ENCODE peak calls at places on chromosome X, in six cellular contexts. V, W, Z, I, E and R are unnamed samples.

GRCh38 chrX:43676960-43677582 is 21.0 kb downstream of the MAOA start:
- DNase-seq in Z (no peak), V (peak), I (no peak), W (no peak), E (no peak), R (no peak)

GRCh38 chrX:154350429-154351182 is 23.8 kb downstream of the FLNA start:
- DNase-seq in V (no peak), E (no peak), I (no peak), W (no peak), Z (no peak), R (no peak)

GRCh38 chrX:136204571-136204970 is 46.6 kb downstream of the MAP7D3 start:
- DNase-seq in I (no peak), V (peak), Z (peak), E (peak), W (no peak), R (no peak)

GRCh38 chrX:70433848-70434351 is 10.7 kb upstream of the DLG3 start:
- DNase-seq in V (peak), I (peak), W (peak), E (peak), Z (no peak), R (peak)

GRCh38 chrX:332496-332860 is 13.9 kb upstream of the GTPBP6 start:
- DNase-seq in I (no peak), V (no peak), W (no peak), Z (no peak), E (no peak), R (no peak)

GRCh38 chrX:129755779-129756650 is 17.2 kb downstream of the XPNPEP2 start:
- DNase-seq in I (no peak), V (no peak), W (peak), E (no peak), Z (no peak), R (no peak)

GRCh38 chrX:36160056-36160455 is 240.5 kb downstream of the CFAP47 start:
- DNase-seq in I (no peak), Z (no peak), V (no peak), W (no peak), E (no peak), R (no peak)

GRCh38 chrX:8731579-8732395 is at the start of gene ANOS1:
- DNase-seq in V (peak), Z (no peak), I (peak), E (no peak), W (no peak), R (peak)

GRCh38 chrX:103846395-103846794 is 14.3 kb upstream of the RAB9B start:
- DNase-seq in E (no peak), I (no peak), Z (no peak), W (no peak), V (no peak), R (no peak)

GRCh38 chrX:46860536-46860935 is 23.7 kb downstream of the RP2 start:
- DNase-seq in W (no peak), I (no peak), Z (no peak), V (no peak), E (no peak), R (no peak)
- TF ChIP-seq CTCF in W (no peak), I (no peak), Z (no peak), V (no peak), E (no peak), R (no peak)

GRCh38 chrX:30819080-30819479 is 70.0 kb downstream of the TAB3 start:
- DNase-seq in W (no peak), I (no peak), V (no peak), E (no peak), Z (no peak), R (no peak)

GRCh38 chrX:30821116-30821515 is 67.9 kb downstream of the TAB3 start:
- DNase-seq in W (no peak), I (no peak), Z (no peak), V (no peak), E (no peak), R (no peak)

GRCh38 chrX:30824275-30824674 is 64.8 kb downstream of the TAB3 start:
- DNase-seq in E (no peak), W (no peak), I (no peak), Z (no peak), V (no peak), R (no peak)

GRCh38 chrX:30822719-30823118 is 66.3 kb downstream of the TAB3 start:
- DNase-seq in Z (no peak), I (no peak), E (no peak), W (no peak), V (peak), R (no peak)

DNA sequence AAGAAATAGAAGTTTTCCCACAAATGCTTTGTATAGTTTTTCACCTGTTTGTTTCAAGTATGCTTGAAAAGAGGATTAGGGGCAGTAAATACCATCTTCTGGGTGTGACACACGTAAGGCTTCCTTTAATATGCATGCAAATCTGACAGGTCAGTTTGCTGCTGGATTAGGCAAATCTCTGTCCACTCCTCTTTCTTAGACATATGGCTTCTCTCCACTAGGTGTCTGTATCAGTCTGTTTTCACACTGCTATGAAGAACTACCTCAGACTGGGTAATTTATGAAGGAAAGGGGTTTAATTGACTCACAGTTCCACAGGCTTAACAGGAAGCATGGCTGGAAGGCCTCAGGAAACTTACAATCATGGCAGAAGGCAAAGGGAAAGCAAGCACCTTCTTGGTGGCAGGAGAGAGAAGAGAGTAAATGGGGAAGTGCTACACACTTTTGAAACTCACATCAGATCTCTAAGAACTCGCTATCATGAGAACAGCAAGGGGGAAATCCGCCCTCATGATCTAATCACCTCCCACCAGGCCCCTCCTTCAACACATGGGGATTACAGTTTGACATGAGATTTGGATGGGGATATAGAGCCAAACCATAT is 66.9 kb downstream of the TAB3 start:
- DNase-seq in V (no peak), Z (no peak), W (no peak), I (no peak), E (no peak), R (no peak)
- TF ChIP-seq CTCF in V (peak), Z (no peak), W (no peak), I (peak), E (peak), R (peak)

DNA sequence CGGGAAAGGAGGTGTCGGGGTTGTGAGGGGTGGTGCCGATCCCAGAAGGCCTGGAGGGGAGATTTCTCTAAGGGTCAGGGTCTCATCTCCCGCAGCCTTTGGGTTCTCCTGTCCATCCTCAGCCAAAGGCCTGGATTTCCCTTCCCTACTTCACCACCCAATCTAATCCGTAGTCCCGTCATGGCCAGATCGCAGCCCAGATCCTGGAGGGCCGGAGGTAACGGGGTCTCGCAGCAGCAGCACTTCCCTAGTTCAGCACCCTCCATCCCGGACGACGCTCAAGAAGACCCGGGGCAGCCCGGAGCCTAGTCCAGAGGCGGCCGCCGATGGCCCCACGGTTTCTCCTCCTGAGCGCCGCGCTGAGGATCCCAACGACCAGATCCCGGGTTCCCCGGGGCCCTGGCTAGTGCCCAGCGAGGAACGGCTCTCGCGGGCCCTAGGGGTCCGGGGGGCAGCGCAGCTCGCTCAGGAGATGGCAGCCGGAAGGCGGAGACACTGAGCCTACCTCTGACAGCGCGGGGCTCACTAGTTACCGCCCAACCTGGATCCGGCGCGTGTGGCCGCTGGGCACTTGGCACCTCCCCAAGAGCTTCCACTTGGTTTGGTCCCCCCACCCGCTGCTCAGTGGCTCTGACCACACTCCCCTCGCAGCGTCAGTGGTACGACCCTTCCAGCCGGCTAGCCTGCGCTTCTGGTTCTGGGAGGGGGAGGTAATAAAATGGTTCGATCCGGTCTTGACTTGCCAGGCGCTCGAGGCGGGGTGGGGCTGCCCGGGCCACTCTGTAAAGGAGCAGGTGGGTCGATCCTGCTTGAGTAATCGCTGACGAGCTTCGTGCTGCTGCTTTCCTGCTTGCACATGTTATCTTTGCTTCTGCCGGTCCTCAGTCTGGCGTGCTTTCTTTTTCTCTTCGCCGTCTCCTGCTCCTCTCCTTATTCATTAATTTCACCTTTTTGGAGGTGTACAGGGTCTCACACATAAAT is 3.6 kb downstream of the MAGIX start:
- DNase-seq in I (peak), W (peak), E (no peak), Z (peak), V (peak), R (peak)
- TF ChIP-seq CTCF in I (peak), W (peak), E (no peak), Z (no peak), V (peak), R (peak)

GRCh38 chrX:107654778-107655761 is 26.8 kb downstream of the PRPS1 start:
- DNase-seq in E (no peak), V (peak), I (peak), W (peak), Z (peak), R (peak)
- TF ChIP-seq CTCF in E (peak), V (peak), I (peak), W (peak), Z (no peak), R (peak)

GRCh38 chrX:134374294-134374693 is 85.7 kb upstream of the HPRT1 start:
- DNase-seq in E (no peak), V (no peak), I (no peak), W (no peak), Z (no peak), R (no peak)

GRCh38 chrX:134373736-134374135 is 86.2 kb upstream of the HPRT1 start:
- DNase-seq in W (no peak), V (no peak), E (no peak), Z (no peak), I (no peak), R (no peak)

GRCh38 chrX:134375691-134376090 is 84.3 kb upstream of the HPRT1 start:
- DNase-seq in Z (no peak), W (no peak), E (no peak), I (no peak), V (no peak), R (no peak)

GRCh38 chrX:134374910-134375309 is 85.1 kb upstream of the HPRT1 start:
- DNase-seq in W (no peak), V (no peak), I (no peak), E (no peak), Z (no peak), R (no peak)

GRCh38 chrX:134377537-134377936 is 82.4 kb upstream of the HPRT1 start:
- DNase-seq in V (peak), Z (no peak), E (no peak), W (peak), I (no peak), R (no peak)
- TF ChIP-seq CTCF in V (peak), Z (no peak), E (peak), W (no peak), I (peak), R (no peak)

DNA sequence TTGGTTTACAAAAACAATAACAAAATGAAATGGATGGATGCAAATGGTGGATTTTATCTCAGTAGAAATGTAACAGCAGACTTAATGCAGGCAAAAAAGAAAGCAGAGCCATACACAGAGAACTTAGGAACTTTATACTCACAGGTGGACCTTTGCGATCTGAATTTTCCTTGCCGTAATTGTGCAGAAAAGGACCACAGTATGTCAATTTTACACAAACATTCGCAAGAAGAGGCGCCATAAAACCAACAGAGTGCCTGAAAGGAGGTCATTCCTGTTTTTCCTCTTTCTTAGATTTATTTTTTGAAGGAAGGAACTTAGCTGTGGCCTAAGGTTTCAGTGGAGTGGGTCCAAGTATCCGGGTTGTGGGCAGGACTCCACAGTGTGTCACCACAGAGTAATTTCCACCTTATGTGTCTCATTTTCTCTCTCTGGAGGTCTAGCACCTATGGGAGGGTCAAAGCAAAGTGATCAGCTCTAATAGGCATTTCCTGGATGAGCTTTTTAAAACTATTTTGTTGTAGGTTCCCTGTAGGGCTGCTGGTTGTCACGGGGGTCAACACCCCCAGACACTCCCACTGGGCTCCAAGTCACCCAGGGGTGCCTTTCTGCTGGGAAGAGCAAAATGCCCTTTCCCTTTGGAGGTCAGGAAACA is 24.7 kb upstream of the PBDC1 start:
- DNase-seq in I (no peak), V (peak), E (no peak), Z (peak), W (no peak), R (no peak)
- TF ChIP-seq CTCF in I (no peak), V (no peak), E (no peak), Z (no peak), W (no peak), R (no peak)